ENCODE peak calls at places on chromosome 3, in six cellular contexts. One of them, this sample, is unnamed.

GRCh38 chr3:46097691-46098241 is 70.5 kb upstream of the XCR1 start:
- DNase-seq in GM10248: peak
- DNase-seq in erythroblast: no peak
- DNase-seq in activated effector memory CD4-positive, alpha-beta T cell treated with anti-CD3 and anti-CD28 coated beads, Interleukin-2, amount 50 U/mL, for 16 hours: peak
- DNase-seq in HTR-8/SVneo: no peak
- DNase-seq in DMS 273 treated with DMSO at 0.1 percent for 48 hours: no peak
- DNase-seq in this sample: no peak

GRCh38 chr3:192207661-192208060 is 519.7 kb downstream of the FGF12 start:
- DNase-seq in erythroblast: no peak
- DNase-seq in GM10248: no peak
- DNase-seq in activated effector memory CD4-positive, alpha-beta T cell treated with anti-CD3 and anti-CD28 coated beads, Interleukin-2, amount 50 U/mL, for 16 hours: no peak
- DNase-seq in HTR-8/SVneo: no peak
- DNase-seq in DMS 273 treated with DMSO at 0.1 percent for 48 hours: no peak
- DNase-seq in this sample: no peak

GRCh38 chr3:14525685-14526631 is 14.2 kb downstream of the GRIP2 start:
- DNase-seq in DMS 273 treated with DMSO at 0.1 percent for 48 hours: no peak
- DNase-seq in GM10248: no peak
- DNase-seq in HTR-8/SVneo: no peak
- DNase-seq in activated effector memory CD4-positive, alpha-beta T cell treated with anti-CD3 and anti-CD28 coated beads, Interleukin-2, amount 50 U/mL, for 16 hours: peak
- DNase-seq in erythroblast: no peak
- DNase-seq in this sample: no peak

GRCh38 chr3:108202080-108202479 is 20.1 kb downstream of the IFT57 start:
- DNase-seq in erythroblast: no peak
- DNase-seq in activated effector memory CD4-positive, alpha-beta T cell treated with anti-CD3 and anti-CD28 coated beads, Interleukin-2, amount 50 U/mL, for 16 hours: no peak
- DNase-seq in HTR-8/SVneo: no peak
- DNase-seq in DMS 273 treated with DMSO at 0.1 percent for 48 hours: no peak
- DNase-seq in GM10248: no peak
- DNase-seq in this sample: no peak

GRCh38 chr3:11272913-11273574 is 847 bp downstream of the ATG7 start:
- DNase-seq in erythroblast: peak
- DNase-seq in HTR-8/SVneo: no peak
- DNase-seq in activated effector memory CD4-positive, alpha-beta T cell treated with anti-CD3 and anti-CD28 coated beads, Interleukin-2, amount 50 U/mL, for 16 hours: no peak
- DNase-seq in DMS 273 treated with DMSO at 0.1 percent for 48 hours: no peak
- DNase-seq in GM10248: no peak
- DNase-seq in this sample: no peak

GRCh38 chr3:104810896-104811295 is 555.8 kb upstream of the ALCAM start:
- DNase-seq in GM10248: no peak
- DNase-seq in activated effector memory CD4-positive, alpha-beta T cell treated with anti-CD3 and anti-CD28 coated beads, Interleukin-2, amount 50 U/mL, for 16 hours: no peak
- DNase-seq in erythroblast: no peak
- DNase-seq in HTR-8/SVneo: no peak
- DNase-seq in DMS 273 treated with DMSO at 0.1 percent for 48 hours: no peak
- DNase-seq in this sample: no peak

GRCh38 chr3:141231101-141231922 is at the start of gene PXYLP1:
- DNase-seq in DMS 273 treated with DMSO at 0.1 percent for 48 hours: peak
- DNase-seq in erythroblast: peak
- DNase-seq in HTR-8/SVneo: peak
- DNase-seq in activated effector memory CD4-positive, alpha-beta T cell treated with anti-CD3 and anti-CD28 coated beads, Interleukin-2, amount 50 U/mL, for 16 hours: peak
- DNase-seq in GM10248: peak
- DNase-seq in this sample: peak

GRCh38 chr3:38004415-38005075 is 14.0 kb downstream of the VILL start:
- DNase-seq in GM10248: no peak
- DNase-seq in erythroblast: peak
- DNase-seq in DMS 273 treated with DMSO at 0.1 percent for 48 hours: peak
- DNase-seq in HTR-8/SVneo: peak
- DNase-seq in activated effector memory CD4-positive, alpha-beta T cell treated with anti-CD3 and anti-CD28 coated beads, Interleukin-2, amount 50 U/mL, for 16 hours: peak
- DNase-seq in this sample: peak

GRCh38 chr3:128457918-128458317 is 8.8 kb downstream of the DNAJB8 start:
- DNase-seq in DMS 273 treated with DMSO at 0.1 percent for 48 hours: no peak
- DNase-seq in GM10248: no peak
- DNase-seq in HTR-8/SVneo: no peak
- DNase-seq in activated effector memory CD4-positive, alpha-beta T cell treated with anti-CD3 and anti-CD28 coated beads, Interleukin-2, amount 50 U/mL, for 16 hours: no peak
- DNase-seq in erythroblast: no peak
- DNase-seq in this sample: no peak

GRCh38 chr3:197371521-197372075 is 73.2 kb upstream of the DLG1 start:
- DNase-seq in activated effector memory CD4-positive, alpha-beta T cell treated with anti-CD3 and anti-CD28 coated beads, Interleukin-2, amount 50 U/mL, for 16 hours: no peak
- DNase-seq in DMS 273 treated with DMSO at 0.1 percent for 48 hours: no peak
- DNase-seq in GM10248: no peak
- DNase-seq in erythroblast: no peak
- DNase-seq in HTR-8/SVneo: no peak
- DNase-seq in this sample: no peak

GRCh38 chr3:30480587-30480986 is 125.8 kb upstream of the TGFBR2 start:
- DNase-seq in erythroblast: no peak
- DNase-seq in activated effector memory CD4-positive, alpha-beta T cell treated with anti-CD3 and anti-CD28 coated beads, Interleukin-2, amount 50 U/mL, for 16 hours: no peak
- DNase-seq in GM10248: no peak
- DNase-seq in DMS 273 treated with DMSO at 0.1 percent for 48 hours: no peak
- DNase-seq in HTR-8/SVneo: no peak
- DNase-seq in this sample: no peak

GRCh38 chr3:49869525-49870126 is at the start of gene CAMKV:
- DNase-seq in erythroblast: no peak
- DNase-seq in DMS 273 treated with DMSO at 0.1 percent for 48 hours: no peak
- DNase-seq in HTR-8/SVneo: peak
- DNase-seq in GM10248: peak
- DNase-seq in activated effector memory CD4-positive, alpha-beta T cell treated with anti-CD3 and anti-CD28 coated beads, Interleukin-2, amount 50 U/mL, for 16 hours: peak
- DNase-seq in this sample: no peak

GRCh38 chr3:193780810-193781472 is 187.9 kb downstream of the OPA1 start:
- DNase-seq in erythroblast: peak
- DNase-seq in DMS 273 treated with DMSO at 0.1 percent for 48 hours: no peak
- DNase-seq in activated effector memory CD4-positive, alpha-beta T cell treated with anti-CD3 and anti-CD28 coated beads, Interleukin-2, amount 50 U/mL, for 16 hours: peak
- DNase-seq in HTR-8/SVneo: peak
- DNase-seq in GM10248: peak
- DNase-seq in this sample: peak